ENCODE peak calls at places on chromosomes 3 and 15, in nine cellular contexts. T is Peyer's patch, P is uterus, C is heart left ventricle, M is transverse colon, D is sigmoid colon, X is ovary, Z is adrenal gland, G is lower leg skin. S is an unnamed sample.

GRCh38 chr3:99087277-99087676 is 185.8 kb upstream of the DCBLD2 start:
- DNase-seq in T (no peak), P (no peak), C (no peak), M (no peak), D (no peak), X (no peak), Z (no peak), G (no peak), S (no peak)

GRCh38 chr15:38440353-38441129 is 13.4 kb upstream of the FAM98B start:
- DNase-seq in T (peak), P (no peak), C (no peak), M (peak), D (no peak), X (peak), Z (peak), G (peak), S (peak)

GRCh38 chr3:154904328-154904727 is 175.8 kb upstream of the MME start:
- DNase-seq in T (no peak), P (no peak), C (no peak), M (no peak), D (no peak), X (no peak), Z (no peak), G (no peak), S (no peak)

GRCh38 chr3:27826448-27826847 is 104.3 kb upstream of the EOMES start:
- DNase-seq in T (no peak), P (no peak), C (no peak), M (no peak), D (no peak), X (no peak), Z (no peak), G (no peak), S (no peak)

GRCh38 chr3:179347108-179347382 is 464 bp upstream of the MFN1 start:
- DNase-seq in T (no peak), P (no peak), C (no peak), M (no peak), D (no peak), X (no peak), Z (no peak), G (no peak), S (no peak)

GRCh38 chr3:105518806-105519418 is 152.2 kb downstream of the ALCAM start:
- DNase-seq in T (peak), P (no peak), C (no peak), M (no peak), D (no peak), X (no peak), Z (no peak), G (no peak), S (no peak)

GRCh38 chr15:92682772-92683510 is 27.4 kb upstream of the FAM174B start:
- DNase-seq in T (no peak), P (peak), C (no peak), M (no peak), D (no peak), X (no peak), Z (no peak), G (no peak), S (no peak)

GRCh38 chr3:52310861-52311566 is 5.1 kb upstream of the DNAH1 start:
- DNase-seq in T (peak), P (no peak), C (no peak), M (no peak), D (no peak), X (no peak), Z (no peak), G (no peak), S (no peak)

GRCh38 chr15:100918690-100919480 is at the start of gene LRRK1:
- DNase-seq in T (peak), P (no peak), C (peak), M (peak), D (no peak), X (peak), Z (no peak), G (no peak), S (no peak)

GRCh38 chr3:58299839-58300516 is 6.1 kb upstream of the RPP14 start:
- DNase-seq in T (no peak), P (no peak), C (no peak), M (no peak), D (no peak), X (no peak), Z (no peak), G (no peak), S (no peak)

GRCh38 chr3:123623346-123623880 is 38.6 kb upstream of the HACD2 start:
- DNase-seq in T (no peak), P (no peak), C (no peak), M (no peak), D (no peak), X (no peak), Z (no peak), G (no peak), S (no peak)

GRCh38 chr15:36903922-36904479 is 196.3 kb downstream of the MEIS2 start:
- DNase-seq in T (no peak), P (no peak), C (no peak), M (no peak), D (no peak), X (no peak), Z (no peak), G (peak), S (no peak)

GRCh38 chr3:21117397-21117796 is 633.6 kb downstream of the ZNF385D start:
- DNase-seq in T (no peak), P (no peak), C (no peak), M (no peak), D (no peak), X (no peak), Z (no peak), G (no peak), S (no peak)

GRCh38 chr3:123067689-123068226 is 933 bp downstream of the PDIA5 start:
- DNase-seq in T (peak), P (no peak), C (no peak), M (no peak), D (no peak), X (no peak), Z (no peak), G (no peak), S (no peak)

GRCh38 chr15:94395626-94396025 is 164.3 kb downstream of the MCTP2 start:
- DNase-seq in T (no peak), P (no peak), C (no peak), M (no peak), D (no peak), X (no peak), Z (no peak), G (no peak), S (no peak)

GRCh38 chr3:166425900-166426611 is 588.8 kb upstream of the BCHE start:
- DNase-seq in T (no peak), P (no peak), C (no peak), M (no peak), D (no peak), X (no peak), Z (no peak), G (no peak), S (no peak)

GRCh38 chr15:70892912-70893560 is 410 bp downstream of the LRRC49 start:
- DNase-seq in T (peak), P (peak), C (no peak), M (peak), D (no peak), X (peak), Z (no peak), G (no peak), S (no peak)

GRCh38 chr15:68187559-68187958 is 17.6 kb downstream of the CALML4 start:
- DNase-seq in T (no peak), P (peak), C (no peak), M (peak), D (peak), X (peak), Z (peak), G (peak), S (peak)

GRCh38 chr3:129664040-129664646 is 57.7 kb upstream of the PLXND1 start:
- DNase-seq in T (no peak), P (no peak), C (no peak), M (no peak), D (no peak), X (no peak), Z (no peak), G (no peak), S (peak)

GRCh38 chr3:126956866-126957650 is 25.9 kb upstream of the PLXNA1 start:
- DNase-seq in T (peak), P (no peak), C (no peak), M (no peak), D (peak), X (no peak), Z (no peak), G (no peak), S (no peak)

GRCh38 chr15:51224428-51224827 is 114.0 kb downstream of the CYP19A1 start:
- DNase-seq in T (no peak), P (no peak), C (no peak), M (no peak), D (no peak), X (no peak), Z (no peak), G (no peak), S (no peak)

GRCh38 chr3:156797368-156797767 is 28.8 kb upstream of the LEKR1 start:
- DNase-seq in T (no peak), P (no peak), C (no peak), M (no peak), D (no peak), X (no peak), Z (no peak), G (no peak), S (no peak)

GRCh38 chr3:143010024-143010423 is 8.7 kb downstream of the U2SURP start:
- DNase-seq in T (no peak), P (no peak), C (no peak), M (no peak), D (no peak), X (no peak), Z (no peak), G (no peak), S (no peak)

GRCh38 chr15:63449711-63450110 is 54.7 kb upstream of the USP3 start:
- DNase-seq in T (no peak), P (no peak), C (no peak), M (peak), D (no peak), X (no peak), Z (no peak), G (no peak), S (no peak)

GRCh38 chr3:33717616-33717865 is 513 bp downstream of the CLASP2 start:
- DNase-seq in T (peak), P (peak), C (no peak), M (peak), D (peak), X (peak), Z (peak), G (peak), S (no peak)

GRCh38 chr3:69751118-69751517 is 11.9 kb downstream of the MITF start:
- DNase-seq in T (no peak), P (peak), C (no peak), M (no peak), D (no peak), X (no peak), Z (no peak), G (no peak), S (no peak)

GRCh38 chr15:69897471-69898237 is 200.1 kb downstream of the TLE3 start:
- DNase-seq in T (no peak), P (no peak), C (no peak), M (no peak), D (no peak), X (no peak), Z (no peak), G (peak), S (peak)

GRCh38 chr3:157336252-157337009 is 100.2 kb upstream of the PTX3 start:
- DNase-seq in T (no peak), P (no peak), C (no peak), M (no peak), D (no peak), X (no peak), Z (no peak), G (no peak), S (no peak)

GRCh38 chr3:20256144-20256543 is 70.1 kb upstream of the SGO1 start:
- DNase-seq in T (no peak), P (no peak), C (no peak), M (no peak), D (no peak), X (no peak), Z (no peak), G (no peak), S (no peak)

GRCh38 chr3:72050771-72051170 is 265.8 kb upstream of the PROK2 start:
- DNase-seq in T (no peak), P (no peak), C (no peak), M (no peak), D (no peak), X (no peak), Z (no peak), G (no peak), S (no peak)

GRCh38 chr3:152375546-152375945 is 106.8 kb downstream of the MBNL1 start:
- DNase-seq in T (no peak), P (no peak), C (no peak), M (no peak), D (no peak), X (no peak), Z (no peak), G (no peak), S (no peak)

GRCh38 chr15:62125763-62126162 is 39.3 kb downstream of the C2CD4B start:
- DNase-seq in T (peak), P (no peak), C (no peak), M (peak), D (no peak), X (no peak), Z (no peak), G (no peak), S (no peak)

GRCh38 chr15:91790826-91791225 is 62.7 kb upstream of the SLCO3A1 start:
- DNase-seq in T (no peak), P (no peak), C (no peak), M (no peak), D (no peak), X (no peak), Z (no peak), G (peak), S (no peak)

GRCh38 chr3:149813367-149814281 is 609 bp downstream of the RNF13 start:
- DNase-seq in T (peak), P (no peak), C (no peak), M (peak), D (peak), X (peak), Z (no peak), G (peak), S (peak)

GRCh38 chr3:98699132-98699531 is 64.0 kb upstream of the ST3GAL6 start:
- DNase-seq in T (no peak), P (no peak), C (no peak), M (no peak), D (no peak), X (no peak), Z (no peak), G (peak), S (no peak)

GRCh38 chr3:21310176-21310575 is 440.8 kb downstream of the ZNF385D start:
- DNase-seq in T (no peak), P (no peak), C (no peak), M (no peak), D (no peak), X (no peak), Z (no peak), G (no peak), S (no peak)

GRCh38 chr3:194465920-194466570 is 20.8 kb downstream of the ATP13A3 start:
- DNase-seq in T (no peak), P (no peak), C (no peak), M (no peak), D (no peak), X (no peak), Z (no peak), G (no peak), S (no peak)

GRCh38 chr15:58269455-58270414 is 131.6 kb downstream of the AQP9 start:
- DNase-seq in T (peak), P (no peak), C (no peak), M (peak), D (no peak), X (no peak), Z (peak), G (no peak), S (no peak)

GRCh38 chr3:29281265-29282228 is 676 bp downstream of the RBMS3 start:
- DNase-seq in T (no peak), P (peak), C (no peak), M (no peak), D (peak), X (peak), Z (peak), G (no peak), S (no peak)
- TF ChIP-seq POLR2A in T (no peak), P (no peak), C (no peak), M (no peak), D (no peak), X (no peak), Z (no peak), G (no peak), S (peak)

GRCh38 chr3:139389552-139390368 is at the start of gene COPB2:
- DNase-seq in T (peak), P (peak), C (peak), M (peak), D (peak), X (peak), Z (peak), G (peak), S (peak)

GRCh38 chr3:139388961-139389551 is 391 bp downstream of the COPB2 start:
- DNase-seq in T (no peak), P (no peak), C (no peak), M (no peak), D (no peak), X (no peak), Z (no peak), G (no peak), S (no peak)

GRCh38 chr3:139388077-139388476 is 1.4 kb downstream of the COPB2 start:
- DNase-seq in T (no peak), P (no peak), C (no peak), M (no peak), D (no peak), X (no peak), Z (no peak), G (no peak), S (no peak)
- H3K4me3 ChIP-seq in T (peak), P (no peak), C (peak), M (peak), D (no peak), X (peak), Z (peak), G (no peak), S (peak)

DNA sequence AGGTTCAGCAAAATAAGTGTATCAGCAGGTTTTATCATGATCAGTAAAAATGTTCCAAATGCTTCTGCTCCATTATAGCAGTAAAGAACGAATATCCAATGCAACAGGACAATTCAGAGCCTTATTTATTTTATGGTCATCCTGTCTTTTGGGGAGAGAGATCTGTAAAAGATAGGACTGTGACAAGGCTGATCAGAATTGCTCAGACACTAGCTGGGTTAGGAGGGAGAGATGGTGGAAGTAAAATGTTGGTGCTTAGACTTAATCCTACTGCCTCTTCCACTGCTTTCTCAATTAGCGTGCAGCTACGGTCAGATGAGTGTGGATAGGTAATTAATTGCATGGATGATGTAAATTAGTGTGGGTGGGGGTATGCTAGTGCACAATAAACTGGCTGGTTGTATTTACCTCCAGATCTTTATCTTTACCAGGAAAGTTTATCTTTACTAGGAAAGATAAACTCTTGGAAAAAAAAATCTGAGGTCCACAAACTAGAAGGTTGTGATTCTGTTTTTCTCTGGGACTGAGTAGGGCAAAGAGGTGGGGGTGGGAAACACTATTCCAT is 2.2 kb downstream of the EID1 start:
- DNase-seq in T (no peak), P (no peak), C (no peak), M (no peak), D (no peak), X (no peak), Z (no peak), G (no peak), S (no peak)
- TF ChIP-seq POLR2A in T (no peak), P (no peak), C (no peak), M (no peak), D (no peak), X (no peak), Z (no peak), G (no peak), S (no peak)

GRCh38 chr15:74994685-74995084 is 678 bp upstream of the SCAMP5 start:
- DNase-seq in T (no peak), P (no peak), C (no peak), M (no peak), D (no peak), X (no peak), Z (no peak), G (no peak), S (no peak)
- H3K4me3 ChIP-seq in T (peak), P (no peak), C (no peak), M (no peak), D (no peak), X (no peak), Z (no peak), G (no peak), S (no peak)

GRCh38 chr3:125055165-125055912 is 458 bp downstream of the HEG1 start:
- DNase-seq in T (no peak), P (peak), C (peak), M (no peak), D (no peak), X (peak), Z (peak), G (no peak), S (no peak)

GRCh38 chr3:125052671-125053303 is 3.0 kb downstream of the HEG1 start:
- DNase-seq in T (peak), P (no peak), C (no peak), M (no peak), D (no peak), X (no peak), Z (no peak), G (no peak), S (no peak)

GRCh38 chr3:125055913-125056705 is at the start of gene HEG1:
- DNase-seq in T (peak), P (peak), C (peak), M (peak), D (peak), X (peak), Z (peak), G (peak), S (peak)

GRCh38 chr3:125053304-125053699 is 2.5 kb downstream of the HEG1 start:
- DNase-seq in T (no peak), P (no peak), C (no peak), M (no peak), D (no peak), X (no peak), Z (no peak), G (no peak), S (no peak)

GRCh38 chr3:125054436-125055164 is 1.2 kb downstream of the HEG1 start:
- DNase-seq in T (peak), P (peak), C (no peak), M (no peak), D (no peak), X (peak), Z (no peak), G (no peak), S (peak)
- TF ChIP-seq POLR2A in T (no peak), P (peak), C (no peak), M (peak), D (peak), X (peak), Z (peak), G (no peak), S (peak)

GRCh38 chr3:188310270-188310710 is 156.3 kb downstream of the LPP start:
- DNase-seq in T (no peak), P (no peak), C (no peak), M (no peak), D (no peak), X (no peak), Z (no peak), G (no peak), S (no peak)
- H3K4me3 ChIP-seq in T (no peak), P (no peak), C (no peak), M (no peak), D (no peak), X (no peak), Z (no peak), G (no peak), S (no peak)

GRCh38 chr3:49805367-49805782 is 2.3 kb downstream of the INKA1 start:
- DNase-seq in T (peak), P (peak), C (peak), M (peak), D (peak), X (peak), Z (peak), G (peak), S (peak)
- TF ChIP-seq POLR2A in T (no peak), P (no peak), C (no peak), M (no peak), D (no peak), X (no peak), Z (no peak), G (no peak), S (peak)

GRCh38 chr3:134328846-134329245 is 45.4 kb downstream of the AMOTL2 start:
- DNase-seq in T (no peak), P (no peak), C (no peak), M (no peak), D (no peak), X (no peak), Z (no peak), G (no peak), S (no peak)

GRCh38 chr3:134326126-134326525 is 48.1 kb downstream of the AMOTL2 start:
- DNase-seq in T (no peak), P (no peak), C (no peak), M (no peak), D (no peak), X (no peak), Z (no peak), G (no peak), S (no peak)

GRCh38 chr3:134328147-134328591 is 46.1 kb downstream of the AMOTL2 start:
- DNase-seq in T (no peak), P (no peak), C (no peak), M (no peak), D (peak), X (no peak), Z (no peak), G (no peak), S (peak)

GRCh38 chr3:134326760-134327593 is 47.3 kb downstream of the AMOTL2 start:
- DNase-seq in T (peak), P (peak), C (no peak), M (no peak), D (peak), X (peak), Z (no peak), G (peak), S (peak)

DNA sequence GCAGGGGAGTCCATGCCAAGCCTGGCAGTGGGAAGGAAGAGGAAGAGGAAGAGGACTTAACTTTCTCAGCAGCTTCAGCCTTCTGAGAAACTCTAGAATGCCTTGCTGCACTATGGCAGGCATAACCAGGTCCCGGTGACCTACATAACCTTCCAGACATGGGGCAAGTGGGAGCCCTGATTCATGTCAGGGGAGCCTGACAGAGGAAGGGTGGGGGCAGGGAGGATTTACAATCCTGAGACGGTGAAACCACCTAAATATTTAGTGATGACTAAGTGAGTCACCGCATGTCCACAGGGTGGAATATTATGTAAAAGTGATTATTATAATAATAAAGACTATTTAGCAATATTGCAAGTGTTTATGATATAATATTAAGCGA is 46.7 kb downstream of the AMOTL2 start:
- DNase-seq in T (no peak), P (peak), C (no peak), M (no peak), D (no peak), X (no peak), Z (no peak), G (no peak), S (no peak)
- H3K4me3 ChIP-seq in T (no peak), P (no peak), C (no peak), M (no peak), D (no peak), X (no peak), Z (no peak), G (no peak), S (no peak)

S was measured in gastrocnemius medialis.